ENCODE peak calls at places on chromosomes 13 and 19, in six cellular contexts. T is neuronal stem cell, V is H9, O is IMR-90, D is mesenchymal stem cell, L is H1. Z is an unnamed sample.
A peak's percentile ranks its signal among the peaks of the same experiment; 100 is the strongest.

GRCh38 chr19:14039181-14039580 is 7.6 kb downstream of the IL27RA start:
- DNase-seq in T (no peak), V (no peak), O (no peak), D (no peak), L (no peak), Z (no peak)

GRCh38 chr13:45691251-45691650 is 10.9 kb upstream of the CBY2 start:
- DNase-seq in T (no peak), V (no peak), O (no peak), D (no peak), L (no peak), Z (peak; percentile 70)

GRCh38 chr13:19810151-19810550 is 27.4 kb upstream of the PSPC1 start:
- DNase-seq in T (no peak), V (no peak), O (no peak), D (no peak), L (no peak), Z (peak; percentile 98)

GRCh38 chr13:21674271-21675009 is 3.6 kb downstream of the FGF9 start:
- DNase-seq in T (peak; percentile 39), V (peak; percentile 40), O (no peak), D (no peak), L (peak; percentile 65), Z (no peak)

GRCh38 chr13:83333614-83334388 is 548.5 kb downstream of the SLITRK1 start:
- DNase-seq in T (no peak), V (no peak), O (no peak), D (no peak), L (no peak), Z (no peak)

GRCh38 chr13:73945371-73945770 is 188.8 kb downstream of the KLF12 start:
- DNase-seq in T (no peak), V (no peak), O (no peak), D (no peak), L (no peak), Z (no peak)

GRCh38 chr19:58059003-58059671 is at the start of gene ZNF135:
- DNase-seq in T (peak; percentile 80), V (peak; percentile 92), O (peak; percentile 50), D (peak; percentile 66), L (peak; percentile 90), Z (peak; percentile 54)

GRCh38 chr19:4052114-4052992 is 14.3 kb downstream of the ZBTB7A start:
- DNase-seq in T (no peak), V (no peak), O (peak; percentile 20), D (no peak), L (no peak), Z (no peak)

GRCh38 chr13:94345374-94346195 is 133.9 kb downstream of the DCT start:
- DNase-seq in T (no peak), V (no peak), O (peak; percentile 44), D (peak; percentile 32), L (no peak), Z (no peak)

GRCh38 chr19:14021474-14021873 is 6.5 kb upstream of the RLN3 start:
- DNase-seq in T (no peak), V (peak; percentile 47), O (no peak), D (no peak), L (peak; percentile 58), Z (no peak)

GRCh38 chr19:39401549-39402416 is 4.9 kb upstream of the ZFP36 start:
- DNase-seq in T (no peak), V (no peak), O (peak; percentile 89), D (peak; percentile 94), L (no peak), Z (peak; percentile 85)

GRCh38 chr13:75788494-75788991 is 152.4 kb downstream of the LMO7 start:
- DNase-seq in T (no peak), V (no peak), O (peak; percentile 96), D (peak; percentile 75), L (no peak), Z (peak; percentile 71)

GRCh38 chr13:71021810-71022422 is 845.1 kb downstream of the DACH1 start:
- DNase-seq in T (no peak), V (no peak), O (no peak), D (peak; percentile 26), L (no peak), Z (no peak)

GRCh38 chr19:4474504-4475136 is 2.5 kb downstream of the HDGFL2 start:
- DNase-seq in T (peak; percentile 77), V (peak; percentile 90), O (peak; percentile 68), D (peak; percentile 78), L (peak; percentile 79), Z (no peak)

GRCh38 chr19:10568444-10568825 is 344 bp downstream of the CDKN2D start:
- DNase-seq in T (no peak), V (peak; percentile 69), O (no peak), D (peak; percentile 57), L (peak; percentile 86), Z (peak; percentile 64)

GRCh38 chr19:44891016-44891882 is at the start of gene TOMM40:
- DNase-seq in T (no peak), V (no peak), O (peak; percentile 100), D (peak; percentile 100), L (peak; percentile 98), Z (no peak)
- H2AFZ ChIP-seq in T (peak within 1 kb of the TSS; percentile 84), V (no peak within 1 kb of the TSS), O (peak within 1 kb of the TSS; percentile 92), D (peak within 1 kb of the TSS; percentile 51), L (no peak within 1 kb of the TSS), Z (peak within 1 kb of the TSS; percentile 78)

DNA sequence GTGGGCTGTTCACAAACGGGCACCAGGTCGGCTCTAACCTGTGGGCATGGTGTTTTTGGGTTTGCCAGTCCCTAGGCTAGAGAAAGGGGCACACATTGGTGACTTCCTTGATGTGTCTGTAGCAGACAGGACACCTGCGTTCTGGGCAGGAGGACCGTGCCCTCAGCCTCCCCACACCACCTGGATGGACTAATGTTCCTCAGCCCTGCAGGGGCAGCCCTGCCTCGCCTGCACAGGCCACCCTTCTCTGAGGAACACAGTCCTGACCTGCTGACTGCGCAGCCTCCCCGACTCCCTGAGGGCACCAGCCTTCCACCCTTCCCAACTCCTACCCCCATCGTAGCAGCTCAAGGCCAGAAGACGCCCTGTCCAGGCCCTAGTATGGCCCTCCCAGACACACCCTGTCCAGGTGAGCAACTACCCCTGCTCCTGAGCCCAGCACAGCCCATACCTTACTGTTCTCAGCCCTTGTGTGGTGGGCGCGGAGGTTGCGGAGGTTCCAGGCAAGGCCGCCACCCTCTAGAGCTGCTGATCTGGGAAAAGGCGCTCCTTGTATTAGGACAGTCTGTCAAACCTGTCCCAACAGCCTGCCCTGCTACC is 55.7 kb downstream of the GGACT start:
- DNase-seq in T (no peak), V (peak; percentile 25), O (no peak), D (no peak), L (peak; percentile 44), Z (no peak)
- H3K14ac ChIP-seq in T (no peak overlapping the region), V (no peak overlapping the region), O (no peak overlapping the region), D (no peak overlapping the region), L (no peak overlapping the region), Z (no peak overlapping the region)

GRCh38 chr13:37107868-37108267 is 2.4 kb upstream of the CSNK1A1L start:
- DNase-seq in T (no peak), V (no peak), O (no peak), D (no peak), L (no peak), Z (no peak)
- H2AFZ ChIP-seq in T (no peak overlapping the region), V (no peak overlapping the region), O (no peak overlapping the region), D (no peak overlapping the region), L (no peak overlapping the region), Z (no peak overlapping the region)

GRCh38 chr19:40419066-40419612 is 6.0 kb upstream of the PRX start:
- DNase-seq in T (no peak), V (peak; percentile 33), O (no peak), D (peak; percentile 41), L (no peak), Z (no peak)

GRCh38 chr19:40421468-40421778 is 4.4 kb downstream of the SERTAD1 start:
- DNase-seq in T (no peak), V (no peak), O (no peak), D (no peak), L (no peak), Z (no peak)

GRCh38 chr19:40419780-40420179 is 6.0 kb downstream of the SERTAD1 start:
- DNase-seq in T (no peak), V (no peak), O (no peak), D (no peak), L (no peak), Z (no peak)

GRCh38 chr19:40420766-40421467 is 4.9 kb downstream of the SERTAD1 start:
- DNase-seq in T (peak; percentile 88), V (peak; percentile 89), O (peak; percentile 92), D (peak; percentile 94), L (peak; percentile 96), Z (peak; percentile 97)

DNA sequence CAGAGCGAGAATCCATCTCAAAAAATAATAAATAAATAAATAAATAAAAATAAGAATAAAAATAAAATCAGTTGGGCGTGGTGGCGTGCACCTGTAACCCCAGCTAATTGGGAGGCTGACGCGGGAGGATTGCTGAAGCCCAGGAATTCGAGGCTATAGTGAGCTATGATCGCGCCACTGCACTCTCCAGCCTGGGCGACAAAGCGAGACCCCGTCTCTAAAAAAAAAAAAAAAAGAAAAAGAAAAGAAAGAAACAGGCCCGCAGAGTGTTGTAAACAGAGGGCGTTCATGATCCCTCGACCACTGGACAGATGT is 5.4 kb downstream of the SERTAD1 start:
- DNase-seq in T (no peak), V (no peak), O (no peak), D (no peak), L (no peak), Z (no peak)
- H3K14ac ChIP-seq in T (no peak overlapping the region), V (no peak overlapping the region), O (no peak overlapping the region), D (no peak overlapping the region), L (no peak overlapping the region), Z (no peak overlapping the region)

GRCh38 chr13:110001622-110002275 is 215.4 kb upstream of the IRS2 start:
- DNase-seq in T (no peak), V (no peak), O (peak; percentile 90), D (peak; percentile 47), L (no peak), Z (no peak)
- H2AFZ ChIP-seq in T (no peak overlapping the region), V (no peak overlapping the region), O (no peak overlapping the region), D (peak overlapping the region; percentile 72), L (no peak overlapping the region), Z (no peak overlapping the region)

Z was measured in trophoblast cell.